ENCODE peak calls at places on chromosomes 12 and 14, in four cellular contexts. Z is A549, W is K562, G is HepG2. C is an unnamed sample.
A peak's percentile ranks its signal among the peaks of the same experiment; 100 is the strongest.

GRCh38 chr12:115313929-115314328 is 630.0 kb upstream of the TBX3 start:
- DNase-seq in G (peak; percentile 80), Z (no peak), W (no peak), C (no peak)

GRCh38 chr12:67593041-67593870 is 55.3 kb upstream of the DYRK2 start:
- DNase-seq in Z (peak; percentile 5), W (no peak), G (no peak), C (no peak)

GRCh38 chr12:92338671-92339070 is 193.0 kb upstream of the BTG1 start:
- DNase-seq in Z (no peak), W (no peak), G (no peak), C (no peak)

GRCh38 chr12:108854055-108854452 is 3.3 kb downstream of the SSH1 start:
- DNase-seq in W (peak; percentile 28), G (peak; percentile 6), Z (no peak), C (no peak)

GRCh38 chr14:54784657-54785056 is 118.0 kb downstream of the GCH1 start:
- DNase-seq in G (no peak), W (no peak), Z (no peak), C (no peak)

GRCh38 chr12:120140603-120141002 is 24.1 kb upstream of the RAB35 start:
- DNase-seq in W (no peak), G (no peak), Z (no peak), C (no peak)

GRCh38 chr12:109277899-109278762 is 31.0 kb downstream of the FOXN4 start:
- DNase-seq in W (no peak), Z (peak; percentile 30), G (peak; percentile 97), C (no peak)

GRCh38 chr12:16299403-16299802 is 21.9 kb upstream of the SLC15A5 start:
- DNase-seq in W (no peak), G (no peak), Z (no peak), C (no peak)

GRCh38 chr12:3492868-3493224 is 1.8 kb downstream of the PRMT8 start:
- DNase-seq in W (no peak), G (no peak), Z (no peak), C (no peak)

GRCh38 chr14:42192659-42193425 is 586.2 kb downstream of the LRFN5 start:
- DNase-seq in W (no peak), G (no peak), Z (peak; percentile 17), C (no peak)

GRCh38 chr14:89616425-89617141 is 199.6 kb upstream of the FOXN3 start:
- DNase-seq in G (peak; percentile 29), W (no peak), Z (no peak), C (no peak)

GRCh38 chr14:89618821-89619551 is 202.0 kb upstream of the FOXN3 start:
- DNase-seq in W (no peak), Z (peak; percentile 38), G (peak; percentile 12), C (peak; percentile 53)

GRCh38 chr14:89617142-89617460 is 200.1 kb upstream of the FOXN3 start:
- DNase-seq in G (no peak), Z (no peak), W (no peak), C (no peak)

GRCh38 chr14:89618309-89618708 is 201.3 kb upstream of the FOXN3 start:
- DNase-seq in W (no peak), Z (no peak), G (peak; percentile 12), C (no peak)

GRCh38 chr14:89617471-89618291 is 200.6 kb upstream of the FOXN3 start:
- DNase-seq in G (peak; percentile 12), W (no peak), Z (no peak), C (no peak)
- TF ChIP-seq JUN in G (no peak), W (no peak), Z (no peak), C (no peak)

DNA sequence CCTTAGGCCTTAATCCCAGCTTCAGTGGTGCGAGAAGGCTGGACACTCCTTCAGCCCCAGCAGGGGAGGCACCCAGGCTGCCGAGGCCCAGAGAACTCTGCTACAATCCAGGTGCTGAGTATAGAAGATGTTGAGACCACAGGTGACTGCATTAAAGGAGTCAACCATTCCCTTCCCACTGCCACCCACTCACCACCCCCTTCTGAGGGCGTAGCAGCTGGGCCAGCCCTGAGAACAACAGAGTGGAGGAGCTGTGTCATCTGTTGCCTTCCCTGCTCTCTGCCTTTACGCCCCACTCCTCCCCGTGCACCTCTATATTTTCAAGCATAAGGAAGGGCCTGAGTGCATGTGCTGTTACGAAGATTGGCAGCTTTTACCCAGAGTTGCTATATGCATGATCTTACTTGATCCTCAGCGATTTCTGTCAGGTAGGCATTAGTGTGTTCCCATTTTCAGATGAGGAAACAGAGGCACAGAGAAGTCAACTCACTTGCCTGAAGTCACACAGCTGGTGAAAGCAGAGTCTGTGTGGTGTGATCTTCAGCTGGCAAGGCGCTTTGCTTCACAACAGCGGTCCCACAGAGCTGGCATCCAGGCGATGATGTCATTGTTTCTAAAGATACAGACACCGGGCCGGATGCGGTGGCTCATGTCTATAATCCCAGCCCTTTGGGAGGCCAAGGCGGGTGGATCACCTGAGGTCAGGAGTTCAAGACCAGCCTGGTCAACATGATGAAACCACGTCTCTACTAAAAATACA is 46.7 kb downstream of the RIN3 start:
- DNase-seq in G (no peak), W (no peak), Z (no peak), C (no peak)
- TF ChIP-seq RNF2 in G (no peak), W (no peak), Z (no peak), C (no peak)

GRCh38 chr14:19878029-19878642 is 3.2 kb downstream of the OR4K2 start:
- DNase-seq in Z (no peak), G (peak; percentile 30), W (peak; percentile 43), C (no peak)
- TF ChIP-seq JUN in Z (no peak), G (no peak), W (no peak), C (no peak)

DNA sequence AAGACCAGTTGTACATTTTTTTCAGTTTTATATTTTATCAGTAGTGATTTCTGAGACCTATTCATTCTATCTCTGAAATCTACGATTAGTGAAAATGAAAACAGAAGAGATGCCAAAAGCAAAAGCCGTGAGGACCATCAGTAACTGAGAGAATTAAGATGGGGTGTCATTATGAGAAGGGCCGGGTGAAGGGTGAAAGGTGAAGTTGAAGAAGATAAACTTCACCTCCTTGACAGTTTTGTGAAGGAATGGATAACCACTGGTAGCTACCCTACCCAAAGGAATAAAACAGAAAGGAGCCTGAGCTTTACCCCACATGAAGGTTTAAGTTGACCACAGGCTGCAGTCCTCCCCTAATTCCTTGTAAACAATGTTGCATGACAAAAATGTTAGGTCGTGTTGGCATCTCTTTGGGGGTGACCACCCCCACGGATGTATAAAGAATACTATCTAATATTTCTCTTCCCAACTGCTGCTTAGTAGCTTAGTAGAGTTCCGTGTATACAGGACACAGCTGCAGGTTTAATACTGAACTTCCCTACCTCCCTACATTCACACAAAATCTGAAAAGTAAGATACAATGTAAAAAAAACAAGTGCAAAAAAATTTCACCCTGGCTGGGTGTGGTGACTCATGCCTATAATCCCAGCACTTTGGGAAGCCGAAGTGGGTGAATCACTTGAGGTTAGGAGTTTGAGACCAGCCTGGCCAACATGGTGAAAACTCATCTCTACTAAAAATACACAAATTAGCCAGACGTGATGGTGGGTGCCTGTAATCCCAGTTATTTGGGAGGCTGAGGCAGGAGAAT is 23.9 kb downstream of the GPR19 start:
- DNase-seq in W (no peak), G (no peak), Z (no peak), C (no peak)
- TF ChIP-seq RNF2 in W (no peak), G (no peak), Z (no peak), C (no peak)

GRCh38 chr14:71485833-71486232 is 446.4 kb upstream of the RGS6 start:
- DNase-seq in W (no peak), G (no peak), Z (no peak), C (no peak)
- TF ChIP-seq JUN in W (no peak), G (no peak), Z (no peak), C (no peak)

DNA sequence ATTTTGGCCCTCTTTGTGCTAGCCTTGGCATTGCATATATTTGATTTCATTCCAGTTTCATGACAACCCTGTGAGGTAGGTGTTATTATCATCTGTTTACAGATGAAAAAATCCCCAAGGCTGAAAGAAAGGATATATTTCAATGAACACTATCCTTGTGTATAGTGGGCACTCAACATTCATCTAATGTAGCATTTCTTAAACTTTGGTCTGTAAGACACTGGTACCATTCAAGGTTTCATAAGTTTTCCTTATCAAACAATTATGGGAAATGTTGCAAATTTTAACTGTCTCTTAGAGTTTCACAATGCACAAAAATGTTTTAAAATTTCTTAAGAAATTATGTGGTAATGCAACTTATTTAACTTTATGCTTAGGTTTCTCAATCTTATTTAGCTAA is 44.3 kb downstream of the ATP23 start:
- DNase-seq in Z (no peak), W (no peak), G (no peak), C (no peak)
- TF ChIP-seq RNF2 in Z (no peak), W (no peak), G (no peak), C (no peak)

DNA sequence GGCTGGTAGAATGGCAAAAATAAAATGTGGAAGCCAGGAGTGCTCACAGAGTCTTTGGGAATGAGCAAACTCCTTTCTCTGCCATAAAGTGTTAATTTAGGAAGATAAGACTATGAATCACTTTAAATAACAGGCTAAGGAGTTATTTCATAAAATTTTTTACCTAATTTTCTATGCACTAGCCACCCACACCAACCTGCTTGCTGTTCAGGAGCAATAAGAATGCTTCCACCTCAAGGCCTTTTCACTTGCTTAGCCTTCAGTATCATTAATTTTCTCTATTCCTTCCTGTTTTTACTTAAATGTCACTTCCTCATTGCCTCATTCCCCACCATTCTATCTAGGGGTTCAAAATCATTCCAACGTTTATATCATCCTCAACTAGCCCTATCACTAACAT is 326.8 kb downstream of the CCER1 start:
- DNase-seq in Z (no peak), G (no peak), W (no peak), C (no peak)
- TF ChIP-seq JUN in Z (no peak), G (no peak), W (no peak), C (no peak)

GRCh38 chr12:121468451-121468850 is 68.5 kb downstream of the RNF34 start:
- DNase-seq in Z (no peak), G (no peak), W (no peak), C (no peak)

GRCh38 chr12:121465921-121466799 is 66.2 kb downstream of the RNF34 start:
- DNase-seq in G (no peak), Z (peak; percentile 43), W (peak; percentile 41), C (no peak)

GRCh38 chr12:121464331-121464730 is 64.4 kb downstream of the RNF34 start:
- DNase-seq in Z (no peak), G (no peak), W (no peak), C (no peak)

GRCh38 chr12:121466800-121467637 is 67.1 kb downstream of the RNF34 start:
- DNase-seq in W (peak; percentile 94), Z (peak; percentile 83), G (peak; percentile 72), C (peak; percentile 86)

GRCh38 chr12:121467638-121468403 is 67.9 kb downstream of the RNF34 start:
- DNase-seq in G (no peak), Z (peak; percentile 25), W (peak; percentile 46), C (no peak)
- TF ChIP-seq RNF2 in G (no peak), Z (no peak), W (no peak), C (no peak)

C was measured in H1.